ENCODE peak calls at places on chromosomes 3 and 15, in ten cellular contexts. One of them, this sample, is unnamed.

GRCh38 chr3:18127181-18127863 is 297.8 kb downstream of the SATB1 start:
- DNase-seq in activated T-cell treated with anti-CD3 and anti-CD28 coated beads for 1 hour: no peak
- DNase-seq in stomach: no peak
- DNase-seq in fibroblast of lung: no peak
- DNase-seq in hepatic stellate cell: no peak
- DNase-seq in H7: no peak
- DNase-seq in NCI-H460: no peak
- DNase-seq in left ventricle myocardium superior: no peak
- DNase-seq in epithelial cell of esophagus: no peak
- DNase-seq in NCI-H524: no peak
- DNase-seq in this sample: no peak

GRCh38 chr15:65937046-65937445 is 67.8 kb downstream of the RAB11A start:
- DNase-seq in activated T-cell treated with anti-CD3 and anti-CD28 coated beads for 1 hour: no peak
- DNase-seq in stomach: no peak
- DNase-seq in fibroblast of lung: no peak
- DNase-seq in hepatic stellate cell: no peak
- DNase-seq in H7: no peak
- DNase-seq in NCI-H460: no peak
- DNase-seq in left ventricle myocardium superior: no peak
- DNase-seq in epithelial cell of esophagus: no peak
- DNase-seq in NCI-H524: no peak
- DNase-seq in this sample: no peak

GRCh38 chr3:65953881-65954733 is 84.6 kb downstream of the MAGI1 start:
- DNase-seq in activated T-cell treated with anti-CD3 and anti-CD28 coated beads for 1 hour: no peak
- DNase-seq in stomach: peak; percentile 91
- DNase-seq in fibroblast of lung: peak; percentile 44
- DNase-seq in hepatic stellate cell: no peak
- DNase-seq in H7: no peak
- DNase-seq in NCI-H460: no peak
- DNase-seq in left ventricle myocardium superior: peak; percentile 55
- DNase-seq in epithelial cell of esophagus: no peak
- DNase-seq in NCI-H524: no peak
- DNase-seq in this sample: no peak

GRCh38 chr3:124882749-124883148 is 4.4 kb downstream of the ITGB5 start:
- DNase-seq in activated T-cell treated with anti-CD3 and anti-CD28 coated beads for 1 hour: no peak
- DNase-seq in stomach: no peak
- DNase-seq in fibroblast of lung: no peak
- DNase-seq in hepatic stellate cell: no peak
- DNase-seq in H7: no peak
- DNase-seq in NCI-H460: no peak
- DNase-seq in left ventricle myocardium superior: no peak
- DNase-seq in epithelial cell of esophagus: no peak
- DNase-seq in NCI-H524: no peak
- DNase-seq in this sample: peak; percentile 19

GRCh38 chr3:9600597-9600996 is 47.0 kb upstream of the LHFPL4 start:
- DNase-seq in activated T-cell treated with anti-CD3 and anti-CD28 coated beads for 1 hour: no peak
- DNase-seq in stomach: peak; percentile 74
- DNase-seq in fibroblast of lung: peak; percentile 6
- DNase-seq in hepatic stellate cell: no peak
- DNase-seq in H7: peak; percentile 34
- DNase-seq in NCI-H460: peak; percentile 7
- DNase-seq in left ventricle myocardium superior: peak; percentile 79
- DNase-seq in epithelial cell of esophagus: peak; percentile 11
- DNase-seq in NCI-H524: peak; percentile 76
- DNase-seq in this sample: no peak

GRCh38 chr3:97835761-97836160 is 13.9 kb downstream of the CRYBG3 start:
- DNase-seq in activated T-cell treated with anti-CD3 and anti-CD28 coated beads for 1 hour: no peak
- DNase-seq in stomach: no peak
- DNase-seq in fibroblast of lung: no peak
- DNase-seq in hepatic stellate cell: no peak
- DNase-seq in H7: no peak
- DNase-seq in NCI-H460: no peak
- DNase-seq in left ventricle myocardium superior: no peak
- DNase-seq in epithelial cell of esophagus: peak; percentile 38
- DNase-seq in NCI-H524: no peak
- DNase-seq in this sample: no peak

GRCh38 chr3:9976736-9977709 is 9.6 kb downstream of the EMC3 start:
- DNase-seq in activated T-cell treated with anti-CD3 and anti-CD28 coated beads for 1 hour: no peak
- DNase-seq in stomach: peak; percentile 75
- DNase-seq in fibroblast of lung: peak; percentile 99
- DNase-seq in hepatic stellate cell: peak; percentile 73
- DNase-seq in H7: no peak
- DNase-seq in NCI-H460: peak; percentile 89
- DNase-seq in left ventricle myocardium superior: peak; percentile 75
- DNase-seq in epithelial cell of esophagus: peak; percentile 98
- DNase-seq in NCI-H524: no peak
- DNase-seq in this sample: no peak

GRCh38 chr3:123015596-123015995 is 12.0 kb downstream of the SEMA5B start:
- DNase-seq in activated T-cell treated with anti-CD3 and anti-CD28 coated beads for 1 hour: no peak
- DNase-seq in stomach: no peak
- DNase-seq in fibroblast of lung: no peak
- DNase-seq in hepatic stellate cell: no peak
- DNase-seq in H7: no peak
- DNase-seq in NCI-H460: no peak
- DNase-seq in left ventricle myocardium superior: no peak
- DNase-seq in epithelial cell of esophagus: no peak
- DNase-seq in NCI-H524: no peak
- DNase-seq in this sample: no peak

GRCh38 chr15:23648920-23649515 is 1.4 kb upstream of the MAGEL2 start:
- DNase-seq in activated T-cell treated with anti-CD3 and anti-CD28 coated beads for 1 hour: no peak
- DNase-seq in stomach: peak; percentile 48
- DNase-seq in fibroblast of lung: peak; percentile 17
- DNase-seq in hepatic stellate cell: no peak
- DNase-seq in H7: peak; percentile 66
- DNase-seq in NCI-H460: peak; percentile 12
- DNase-seq in left ventricle myocardium superior: peak; percentile 47
- DNase-seq in epithelial cell of esophagus: peak; percentile 8
- DNase-seq in NCI-H524: peak; percentile 67
- DNase-seq in this sample: peak; percentile 47

GRCh38 chr3:4531478-4532025 is 38.4 kb downstream of the ITPR1 start:
- DNase-seq in activated T-cell treated with anti-CD3 and anti-CD28 coated beads for 1 hour: no peak
- DNase-seq in stomach: no peak
- DNase-seq in fibroblast of lung: no peak
- DNase-seq in hepatic stellate cell: no peak
- DNase-seq in H7: no peak
- DNase-seq in NCI-H460: no peak
- DNase-seq in left ventricle myocardium superior: no peak
- DNase-seq in epithelial cell of esophagus: peak; percentile 35
- DNase-seq in NCI-H524: no peak
- DNase-seq in this sample: no peak

GRCh38 chr3:71902258-71903128 is 117.5 kb upstream of the PROK2 start:
- DNase-seq in activated T-cell treated with anti-CD3 and anti-CD28 coated beads for 1 hour: no peak
- DNase-seq in stomach: no peak
- DNase-seq in fibroblast of lung: no peak
- DNase-seq in hepatic stellate cell: no peak
- DNase-seq in H7: no peak
- DNase-seq in NCI-H460: no peak
- DNase-seq in left ventricle myocardium superior: no peak
- DNase-seq in epithelial cell of esophagus: no peak
- DNase-seq in NCI-H524: no peak
- DNase-seq in this sample: no peak

GRCh38 chr3:23762214-23763039 is 43.3 kb upstream of the UBE2E1 start:
- DNase-seq in activated T-cell treated with anti-CD3 and anti-CD28 coated beads for 1 hour: no peak
- DNase-seq in stomach: no peak
- DNase-seq in fibroblast of lung: no peak
- DNase-seq in hepatic stellate cell: no peak
- DNase-seq in H7: no peak
- DNase-seq in NCI-H460: no peak
- DNase-seq in left ventricle myocardium superior: no peak
- DNase-seq in epithelial cell of esophagus: no peak
- DNase-seq in NCI-H524: no peak
- DNase-seq in this sample: no peak

GRCh38 chr3:27681249-27681748 is 40.8 kb downstream of the EOMES start:
- DNase-seq in activated T-cell treated with anti-CD3 and anti-CD28 coated beads for 1 hour: no peak
- DNase-seq in stomach: no peak
- DNase-seq in fibroblast of lung: peak; percentile 89
- DNase-seq in hepatic stellate cell: peak; percentile 55
- DNase-seq in H7: peak; percentile 54
- DNase-seq in NCI-H460: peak; percentile 58
- DNase-seq in left ventricle myocardium superior: no peak
- DNase-seq in epithelial cell of esophagus: peak; percentile 86
- DNase-seq in NCI-H524: peak; percentile 65
- DNase-seq in this sample: peak; percentile 72

GRCh38 chr15:78763111-78763795 is 48.0 kb downstream of the ADAMTS7 start:
- DNase-seq in activated T-cell treated with anti-CD3 and anti-CD28 coated beads for 1 hour: no peak
- DNase-seq in stomach: no peak
- DNase-seq in fibroblast of lung: no peak
- DNase-seq in hepatic stellate cell: no peak
- DNase-seq in H7: no peak
- DNase-seq in NCI-H460: no peak
- DNase-seq in left ventricle myocardium superior: peak; percentile 32
- DNase-seq in epithelial cell of esophagus: no peak
- DNase-seq in NCI-H524: no peak
- DNase-seq in this sample: no peak

GRCh38 chr3:178043084-178043483 is 493.2 kb upstream of the KCNMB2 start:
- DNase-seq in activated T-cell treated with anti-CD3 and anti-CD28 coated beads for 1 hour: no peak
- DNase-seq in stomach: no peak
- DNase-seq in fibroblast of lung: peak; percentile 15
- DNase-seq in hepatic stellate cell: no peak
- DNase-seq in H7: no peak
- DNase-seq in NCI-H460: no peak
- DNase-seq in left ventricle myocardium superior: no peak
- DNase-seq in epithelial cell of esophagus: no peak
- DNase-seq in NCI-H524: peak; percentile 63
- DNase-seq in this sample: no peak

GRCh38 chr3:53046171-53047170 is 598 bp upstream of the SFMBT1 start:
- DNase-seq in activated T-cell treated with anti-CD3 and anti-CD28 coated beads for 1 hour: peak; percentile 50
- DNase-seq in stomach: peak; percentile 53
- DNase-seq in fibroblast of lung: peak; percentile 27
- DNase-seq in hepatic stellate cell: peak; percentile 41
- DNase-seq in H7: peak; percentile 90
- DNase-seq in NCI-H460: peak; percentile 11
- DNase-seq in left ventricle myocardium superior: peak; percentile 67
- DNase-seq in epithelial cell of esophagus: peak; percentile 32
- DNase-seq in NCI-H524: peak; percentile 59
- DNase-seq in this sample: peak; percentile 45

GRCh38 chr15:44296625-44297524 is 8.4 kb downstream of the GOLM2 start:
- DNase-seq in activated T-cell treated with anti-CD3 and anti-CD28 coated beads for 1 hour: no peak
- DNase-seq in stomach: no peak
- DNase-seq in fibroblast of lung: peak; percentile 29
- DNase-seq in hepatic stellate cell: peak; percentile 21
- DNase-seq in H7: no peak
- DNase-seq in NCI-H460: peak; percentile 38
- DNase-seq in left ventricle myocardium superior: no peak
- DNase-seq in epithelial cell of esophagus: peak; percentile 78
- DNase-seq in NCI-H524: no peak
- DNase-seq in this sample: no peak

GRCh38 chr15:64731807-64732151 is 43.6 kb downstream of the RBPMS2 start:
- DNase-seq in activated T-cell treated with anti-CD3 and anti-CD28 coated beads for 1 hour: no peak
- DNase-seq in stomach: no peak
- DNase-seq in fibroblast of lung: no peak
- DNase-seq in hepatic stellate cell: no peak
- DNase-seq in H7: peak; percentile 70
- DNase-seq in NCI-H460: no peak
- DNase-seq in left ventricle myocardium superior: no peak
- DNase-seq in epithelial cell of esophagus: no peak
- DNase-seq in NCI-H524: no peak
- DNase-seq in this sample: no peak

GRCh38 chr3:113695426-113695817 is 1.0 kb downstream of the USF3 start:
- DNase-seq in activated T-cell treated with anti-CD3 and anti-CD28 coated beads for 1 hour: no peak
- DNase-seq in stomach: no peak
- DNase-seq in fibroblast of lung: peak; percentile 44
- DNase-seq in hepatic stellate cell: peak; percentile 11
- DNase-seq in H7: no peak
- DNase-seq in NCI-H460: no peak
- DNase-seq in left ventricle myocardium superior: no peak
- DNase-seq in epithelial cell of esophagus: peak; percentile 5
- DNase-seq in NCI-H524: no peak
- DNase-seq in this sample: no peak

GRCh38 chr15:38564557-38565286 is at the start of gene RASGRP1:
- DNase-seq in activated T-cell treated with anti-CD3 and anti-CD28 coated beads for 1 hour: peak; percentile 82
- DNase-seq in stomach: peak; percentile 73
- DNase-seq in fibroblast of lung: peak; percentile 33
- DNase-seq in hepatic stellate cell: peak; percentile 45
- DNase-seq in H7: peak; percentile 91
- DNase-seq in NCI-H460: peak; percentile 45
- DNase-seq in left ventricle myocardium superior: peak; percentile 77
- DNase-seq in epithelial cell of esophagus: peak; percentile 65
- DNase-seq in NCI-H524: peak; percentile 80
- DNase-seq in this sample: peak; percentile 81

GRCh38 chr3:173785004-173785403 is 387.5 kb downstream of the NLGN1 start:
- DNase-seq in activated T-cell treated with anti-CD3 and anti-CD28 coated beads for 1 hour: no peak
- DNase-seq in stomach: no peak
- DNase-seq in fibroblast of lung: peak; percentile 4
- DNase-seq in hepatic stellate cell: no peak
- DNase-seq in H7: peak; percentile 12
- DNase-seq in NCI-H460: no peak
- DNase-seq in left ventricle myocardium superior: no peak
- DNase-seq in epithelial cell of esophagus: no peak
- DNase-seq in NCI-H524: peak; percentile 33
- DNase-seq in this sample: peak; percentile 73

GRCh38 chr15:31484986-31485385 is 158.4 kb downstream of the KLF13 start:
- DNase-seq in activated T-cell treated with anti-CD3 and anti-CD28 coated beads for 1 hour: no peak
- DNase-seq in stomach: peak; percentile 11
- DNase-seq in fibroblast of lung: no peak
- DNase-seq in hepatic stellate cell: no peak
- DNase-seq in H7: no peak
- DNase-seq in NCI-H460: no peak
- DNase-seq in left ventricle myocardium superior: no peak
- DNase-seq in epithelial cell of esophagus: no peak
- DNase-seq in NCI-H524: no peak
- DNase-seq in this sample: no peak

GRCh38 chr3:70065666-70066253 is 66.2 kb downstream of the SAMMSON start:
- DNase-seq in activated T-cell treated with anti-CD3 and anti-CD28 coated beads for 1 hour: no peak
- DNase-seq in stomach: peak; percentile 35
- DNase-seq in fibroblast of lung: no peak
- DNase-seq in hepatic stellate cell: no peak
- DNase-seq in H7: peak; percentile 4
- DNase-seq in NCI-H460: no peak
- DNase-seq in left ventricle myocardium superior: no peak
- DNase-seq in epithelial cell of esophagus: peak; percentile 3
- DNase-seq in NCI-H524: peak; percentile 95
- DNase-seq in this sample: peak; percentile 67

GRCh38 chr15:68285243-68285980 is 7.9 kb downstream of the FEM1B start:
- DNase-seq in activated T-cell treated with anti-CD3 and anti-CD28 coated beads for 1 hour: no peak
- DNase-seq in stomach: no peak
- DNase-seq in fibroblast of lung: no peak
- DNase-seq in hepatic stellate cell: no peak
- DNase-seq in H7: no peak
- DNase-seq in NCI-H460: no peak
- DNase-seq in left ventricle myocardium superior: no peak
- DNase-seq in epithelial cell of esophagus: peak; percentile 68
- DNase-seq in NCI-H524: no peak
- DNase-seq in this sample: no peak

This sample was measured in HAP-1.